ENCODE peak calls at places on chromosomes 1 and 21, in four cellular contexts. U, L, T and V are unnamed samples.

GRCh38 chr21:38538353-38538752 is 40.1 kb upstream of the ERG start:
- DNase-seq in U (no peak), T (no peak), L (no peak), V (no peak)

GRCh38 chr1:47395433-47395832 is 20.7 kb upstream of the FOXE3 start:
- DNase-seq in U (no peak), L (no peak), T (no peak), V (no peak)

GRCh38 chr1:31714442-31715096 is 10.8 kb upstream of the COL16A1 start:
- DNase-seq in T (no peak), L (no peak), U (peak; percentile 47), V (peak; percentile 71)

GRCh38 chr1:210438928-210439841 is 110.5 kb downstream of the HHAT start:
- DNase-seq in L (no peak), U (no peak), T (no peak), V (peak; percentile 16)

GRCh38 chr1:58896211-58897183 is 112.7 kb upstream of the JUN start:
- DNase-seq in U (no peak), T (no peak), L (no peak), V (no peak)

GRCh38 chr1:202272446-202272845 is 69.3 kb downstream of the UBE2T start:
- DNase-seq in T (no peak), L (no peak), U (no peak), V (no peak)

GRCh38 chr1:243968413-243968812 is 82.7 kb upstream of the ZBTB18 start:
- DNase-seq in L (no peak), T (no peak), U (no peak), V (peak; percentile 10)

GRCh38 chr1:70475023-70475422 is 64.0 kb downstream of the CTH start:
- DNase-seq in U (no peak), T (no peak), L (no peak), V (no peak)

GRCh38 chr1:223142795-223143759 is at the start of gene TLR5:
- DNase-seq in L (peak; percentile 53), T (peak; percentile 85), U (peak; percentile 94), V (peak; percentile 97)

GRCh38 chr1:209875510-209875909 is 47.7 kb downstream of the UTP25 start:
- DNase-seq in U (no peak), L (no peak), T (no peak), V (peak; percentile 44)

GRCh38 chr1:29901618-29902017 is 665.3 kb downstream of the PTPRU start:
- DNase-seq in L (no peak), U (no peak), T (no peak), V (no peak)

GRCh38 chr21:27047331-27048314 is 80.7 kb upstream of the ADAMTS5 start:
- DNase-seq in T (no peak), L (no peak), U (no peak), V (no peak)

GRCh38 chr1:221344693-221345092 is 397.2 kb downstream of the DUSP10 start:
- DNase-seq in L (no peak), T (no peak), U (no peak), V (no peak)

GRCh38 chr1:34088001-34088400 is 77.0 kb downstream of the CSMD2 start:
- DNase-seq in L (no peak), U (no peak), T (no peak), V (no peak)

GRCh38 chr21:21188513-21189188 is 190.4 kb downstream of the NCAM2 start:
- DNase-seq in T (no peak), L (no peak), U (no peak), V (no peak)

GRCh38 chr1:24714859-24715520 is 30.3 kb upstream of the CLIC4 start:
- DNase-seq in T (no peak), L (no peak), U (no peak), V (no peak)

GRCh38 chr1:117567976-117568375 is 37.9 kb upstream of the TENT5C start:
- DNase-seq in T (no peak), L (no peak), U (no peak), V (no peak)

GRCh38 chr1:23341829-23342697 is 2.0 kb downstream of the HNRNPR start:
- DNase-seq in L (no peak), U (peak; percentile 11), T (no peak), V (peak; percentile 46)

GRCh38 chr1:209095627-209096595 is 487.6 kb upstream of the CAMK1G start:
- DNase-seq in U (no peak), L (no peak), T (no peak), V (no peak)

GRCh38 chr1:18422076-18422777 is 58.5 kb upstream of the KLHDC7A start:
- DNase-seq in L (no peak), T (no peak), U (no peak), V (no peak)

GRCh38 chr21:45110873-45111624 is 36.7 kb downstream of the ADARB1 start:
- DNase-seq in L (no peak), U (no peak), T (no peak), V (no peak)

GRCh38 chr1:109782927-109783326 is 19.2 kb upstream of the EPS8L3 start:
- DNase-seq in L (no peak), T (no peak), U (no peak), V (no peak)

GRCh38 chr1:156726549-156727226 is 1.6 kb upstream of the METTL25B start:
- DNase-seq in L (peak; percentile 81), U (peak; percentile 84), T (no peak), V (peak; percentile 65)

GRCh38 chr1:3550511-3551289 is 60.6 kb downstream of the MEGF6 start:
- DNase-seq in T (no peak), U (no peak), L (no peak), V (no peak)

GRCh38 chr1:48943826-48944225 is 167.1 kb upstream of the BEND5 start:
- DNase-seq in T (no peak), L (no peak), U (no peak), V (no peak)

GRCh38 chr1:28833396-28833795 is 21.4 kb downstream of the OPRD1 start:
- DNase-seq in U (no peak), T (no peak), L (no peak), V (no peak)

GRCh38 chr1:26530898-26531598 is 1.5 kb downstream of the RPS6KA1 start:
- DNase-seq in U (no peak), T (no peak), L (peak; percentile 31), V (peak; percentile 50)

GRCh38 chr1:155083865-155084721 is 5.5 kb downstream of the EFNA3 start:
- DNase-seq in L (peak; percentile 23), U (peak; percentile 68), T (no peak), V (peak; percentile 30)

GRCh38 chr21:25456672-25457071 is 150.6 kb downstream of the MRPL39 start:
- DNase-seq in T (peak; percentile 41), L (no peak), U (no peak), V (no peak)

GRCh38 chr1:22142315-22143064 is 407 bp downstream of the WNT4 start:
- DNase-seq in T (no peak), U (no peak), L (no peak), V (no peak)

GRCh38 chr1:200376521-200376920 is 33.3 kb downstream of the ZNF281 start:
- DNase-seq in T (no peak), U (no peak), L (no peak), V (no peak)

GRCh38 chr1:9942399-9942938 is 722 bp downstream of the LZIC start:
- DNase-seq in T (no peak), U (peak; percentile 75), L (peak; percentile 71), V (peak; percentile 73)